ENCODE peak calls at places on chromosomes 4 and X, in four cellular contexts. One of them, this sample, is unnamed.

GRCh38 chrX:12954981-12955380 is 19.9 kb upstream of the TMSB4X start:
- DNase-seq in NB4: peak
- DNase-seq in heart right ventricle: no peak
- DNase-seq in HepG2: no peak
- DNase-seq in this sample: no peak

GRCh38 chr4:147704846-147705245 is 20.9 kb upstream of the PRMT9 start:
- DNase-seq in NB4: no peak
- DNase-seq in heart right ventricle: no peak
- DNase-seq in HepG2: no peak
- DNase-seq in this sample: no peak

GRCh38 chr4:111849726-111850284 is 295.4 kb upstream of the FAM241A start:
- DNase-seq in NB4: no peak
- DNase-seq in heart right ventricle: no peak
- DNase-seq in HepG2: no peak
- DNase-seq in this sample: no peak

GRCh38 chrX:104922206-104922621 is 298.3 kb downstream of the TEX13A start:
- DNase-seq in NB4: peak
- DNase-seq in heart right ventricle: peak
- DNase-seq in HepG2: peak
- DNase-seq in this sample: no peak

GRCh38 chrX:138020941-138021340 is 455.0 kb downstream of the ZIC3 start:
- DNase-seq in NB4: no peak
- DNase-seq in heart right ventricle: no peak
- DNase-seq in HepG2: no peak
- DNase-seq in this sample: no peak

GRCh38 chr4:134668237-134668636 is 466.6 kb upstream of the PABPC4L start:
- DNase-seq in NB4: no peak
- DNase-seq in heart right ventricle: no peak
- DNase-seq in HepG2: no peak
- DNase-seq in this sample: no peak

GRCh38 chr4:80069108-80069836 is 3.8 kb downstream of the ANTXR2 start:
- DNase-seq in NB4: no peak
- DNase-seq in heart right ventricle: no peak
- DNase-seq in HepG2: no peak
- DNase-seq in this sample: no peak

GRCh38 chr4:26320453-26321325 is at the start of gene RBPJ:
- DNase-seq in NB4: peak
- DNase-seq in heart right ventricle: peak
- DNase-seq in HepG2: peak
- DNase-seq in this sample: peak

GRCh38 chr4:40583850-40584439 is 45.7 kb downstream of the RBM47 start:
- DNase-seq in NB4: no peak
- DNase-seq in heart right ventricle: no peak
- DNase-seq in HepG2: no peak
- DNase-seq in this sample: no peak